ENCODE peak calls at places on chromosomes 7 and 10, in seven cellular contexts. X is Daoy; V is neuronal stem cell; S is WERI-Rb-1; E is activated naive CD4-positive, alpha-beta T cell; P is T-helper 1 cell; W is iris pigment epithelial cell. I is an unnamed sample.
A peak's percentile ranks its signal among the peaks of the same experiment; 100 is the strongest.

GRCh38 chr10:118581340-118581739 is 14.1 kb downstream of the PRLHR start:
- DNase-seq in S (no peak), E (no peak), X (no peak), V (no peak), W (no peak), P (no peak), I (no peak)

GRCh38 chr10:97531401-97531985 is 32.8 kb downstream of the UBTD1 start:
- DNase-seq in S (no peak), E (no peak), V (no peak), X (peak; percentile 41), W (peak; percentile 74), P (no peak), I (no peak)

GRCh38 chr7:100852048-100852872 is at the start of gene SLC12A9:
- DNase-seq in E (peak; percentile 64), S (peak; percentile 86), W (peak; percentile 91), X (peak; percentile 98), P (peak; percentile 77), V (peak; percentile 82), I (peak; percentile 93)

GRCh38 chr7:151705744-151706567 is 171.0 kb downstream of the PRKAG2 start:
- DNase-seq in X (peak; percentile 75), V (no peak), E (no peak), S (peak; percentile 61), P (no peak), W (peak; percentile 78), I (peak; percentile 77)

GRCh38 chr10:28177944-28178637 is 124.8 kb downstream of the MPP7 start:
- DNase-seq in S (no peak), X (peak; percentile 20), P (peak; percentile 2), E (no peak), W (peak; percentile 25), V (no peak), I (peak; percentile 41)

GRCh38 chr7:130294314-130294713 is 1.4 kb downstream of the CPA4 start:
- DNase-seq in P (no peak), X (peak; percentile 55), E (no peak), S (no peak), W (peak; percentile 25), V (no peak), I (no peak)

GRCh38 chr7:103540986-103541385 is 95.0 kb upstream of the SLC26A5 start:
- DNase-seq in X (peak; percentile 73), V (no peak), S (no peak), W (no peak), P (no peak), E (no peak), I (peak; percentile 13)

GRCh38 chr7:45999541-45999940 is 78.5 kb upstream of the IGFBP3 start:
- DNase-seq in P (no peak), E (no peak), S (no peak), V (no peak), W (no peak), X (no peak), I (no peak)

GRCh38 chr10:133267829-133268228 is 8.8 kb downstream of the ADAM8 start:
- DNase-seq in X (no peak), E (no peak), V (no peak), W (no peak), S (no peak), P (no peak), I (no peak)

GRCh38 chr10:21516270-21517131 is 9.0 kb downstream of the SKIDA1 start:
- DNase-seq in W (peak; percentile 81), V (no peak), S (peak; percentile 33), P (no peak), X (peak; percentile 73), E (no peak), I (peak; percentile 82)

GRCh38 chr7:2403718-2404648 is 572 bp downstream of the CHST12 start:
- DNase-seq in E (no peak), W (no peak), V (peak; percentile 43), P (no peak), X (peak; percentile 41), S (no peak), I (peak; percentile 51)

GRCh38 chr10:113310317-113310716 is 242.5 kb upstream of the HABP2 start:
- DNase-seq in W (no peak), S (no peak), E (no peak), V (no peak), P (no peak), X (no peak), I (no peak)

GRCh38 chr7:924541-925231 is 29.8 kb downstream of the ADAP1 start:
- DNase-seq in E (no peak), X (peak; percentile 53), W (no peak), V (no peak), P (no peak), S (no peak), I (no peak)

GRCh38 chr7:28075674-28076358 is 104.8 kb downstream of the JAZF1 start:
- DNase-seq in P (no peak), E (no peak), V (no peak), W (no peak), S (no peak), X (no peak), I (no peak)

GRCh38 chr7:158325530-158326381 is 261.9 kb downstream of the PTPRN2 start:
- DNase-seq in P (no peak), V (peak; percentile 92), E (no peak), S (peak; percentile 91), W (peak; percentile 26), X (no peak), I (no peak)

GRCh38 chr7:95469187-95469586 is 16.6 kb upstream of the ASB4 start:
- DNase-seq in W (peak; percentile 46), E (no peak), S (no peak), V (no peak), X (no peak), P (no peak), I (peak; percentile 19)

GRCh38 chr10:119737827-119738226 is 12.0 kb downstream of the INPP5F start:
- DNase-seq in W (peak; percentile 95), S (no peak), P (no peak), X (peak; percentile 70), E (no peak), V (no peak), I (peak; percentile 93)

GRCh38 chr10:74103560-74104248 is 46.9 kb downstream of the AP3M1 start:
- DNase-seq in P (no peak), V (no peak), E (no peak), W (peak; percentile 45), S (no peak), X (no peak), I (peak; percentile 61)

GRCh38 chr10:70167246-70167645 is 3.1 kb downstream of the SAR1A start:
- DNase-seq in P (no peak), W (peak; percentile 39), E (no peak), V (no peak), S (no peak), X (no peak), I (no peak)

GRCh38 chr7:42407311-42407710 is 170.3 kb upstream of the GLI3 start:
- DNase-seq in E (no peak), V (no peak), W (no peak), S (no peak), P (no peak), X (no peak), I (no peak)

GRCh38 chr7:56074371-56074791 is 10.3 kb downstream of the SUMF2 start:
- DNase-seq in S (peak; percentile 89), P (peak; percentile 52), X (peak; percentile 85), W (peak; percentile 75), V (peak; percentile 82), E (peak; percentile 19), I (peak; percentile 94)

GRCh38 chr7:20408467-20408826 is 77.7 kb downstream of the ITGB8 start:
- DNase-seq in S (no peak), P (no peak), E (no peak), X (peak; percentile 15), V (no peak), W (peak; percentile 45), I (no peak)

GRCh38 chr10:71064413-71065118 is 147.8 kb upstream of the UNC5B start:
- DNase-seq in V (no peak), X (no peak), S (no peak), W (no peak), P (no peak), E (no peak), I (peak; percentile 15)

GRCh38 chr7:140022582-140023211 is 40.1 kb downstream of the PARP12 start:
- DNase-seq in V (no peak), W (peak; percentile 30), P (no peak), X (no peak), S (no peak), E (no peak), I (peak; percentile 52)

GRCh38 chr7:107579881-107580715 is at the start of gene BCAP29:
- DNase-seq in E (peak; percentile 26), X (peak; percentile 91), V (peak; percentile 70), P (peak; percentile 47), S (peak; percentile 85), W (peak; percentile 55), I (peak; percentile 83)

GRCh38 chr7:139845443-139845805 is 16.4 kb downstream of the TBXAS1 start:
- DNase-seq in V (no peak), E (no peak), P (no peak), X (no peak), W (no peak), S (no peak), I (no peak)

GRCh38 chr10:99224766-99225165 is 10.9 kb downstream of the HPSE2 start:
- DNase-seq in E (no peak), V (no peak), X (peak; percentile 13), P (no peak), W (no peak), S (no peak), I (no peak)

GRCh38 chr10:69382382-69383117 is 34.2 kb downstream of the TACR2 start:
- DNase-seq in S (no peak), X (peak; percentile 87), P (no peak), W (peak; percentile 89), E (no peak), V (no peak), I (no peak)

GRCh38 chr10:15858895-15859294 is 1.4 kb downstream of the MINDY3 start:
- DNase-seq in V (no peak), S (no peak), W (no peak), X (no peak), E (no peak), P (no peak), I (no peak)

I was measured in dermis blood vessel endothelial cell.